ENCODE peak calls at places on chromosomes 11 and 22, in eight cellular contexts. A is coronary artery, N is endothelial cell, X is HL-60, W is cardiac fibroblast, Y is dorsolateral prefrontal cortex, T is AG09319, J is OCI-LY7. V is an unnamed sample.
A peak's percentile ranks its signal among the peaks of the same experiment; 100 is the strongest.

GRCh38 chr11:65422104-65422632 is 430 bp upstream of the NEAT1 start:
- DNase-seq in A (peak; percentile 97), N (peak; percentile 96), X (peak; percentile 97), W (peak; percentile 100), Y (peak; percentile 94), T (peak; percentile 98), J (peak; percentile 93), V (peak; percentile 87)

GRCh38 chr11:11230802-11231562 is 122.1 kb downstream of the CSNK2A3 start:
- DNase-seq in A (no peak), N (peak; percentile 58), X (no peak), W (no peak), Y (no peak), T (no peak), J (peak; percentile 61), V (peak; percentile 40)

GRCh38 chr11:68780829-68781228 is 29.5 kb upstream of the TESMIN start:
- DNase-seq in A (no peak), N (peak; percentile 31), X (no peak), W (peak; percentile 20), Y (no peak), T (no peak), J (peak; percentile 8), V (no peak)

GRCh38 chr22:49156662-49157285 is 670.9 kb downstream of the BRD1 start:
- DNase-seq in A (no peak), N (no peak), X (no peak), W (no peak), Y (no peak), T (no peak), J (no peak), V (no peak)

GRCh38 chr11:134542401-134543143 is 130.5 kb upstream of the B3GAT1 start:
- DNase-seq in A (peak; percentile 35), N (no peak), X (no peak), W (no peak), Y (no peak), T (no peak), J (no peak), V (no peak)

GRCh38 chr11:93741882-93742226 is 382 bp downstream of the C11orf54 start:
- DNase-seq in A (no peak), N (no peak), X (no peak), W (peak; percentile 66), Y (no peak), T (no peak), J (no peak), V (no peak)

GRCh38 chr22:43889366-43890253 is 2.2 kb downstream of the PNPLA5 start:
- DNase-seq in A (no peak), N (no peak), X (no peak), W (peak; percentile 29), Y (no peak), T (no peak), J (no peak), V (no peak)

GRCh38 chr11:94706211-94706610 is 61.9 kb upstream of the AMOTL1 start:
- DNase-seq in A (no peak), N (no peak), X (no peak), W (no peak), Y (no peak), T (no peak), J (no peak), V (no peak)

GRCh38 chr22:25490869-25491268 is 73.6 kb upstream of the GRK3 start:
- DNase-seq in A (no peak), N (no peak), X (no peak), W (no peak), Y (no peak), T (no peak), J (no peak), V (no peak)

GRCh38 chr11:68266121-68266891 is 5.5 kb downstream of the C11orf24 start:
- DNase-seq in A (no peak), N (no peak), X (no peak), W (no peak), Y (no peak), T (no peak), J (peak; percentile 94), V (peak; percentile 85)

GRCh38 chr11:134441706-134442105 is 29.7 kb upstream of the B3GAT1 start:
- DNase-seq in A (no peak), N (no peak), X (no peak), W (no peak), Y (no peak), T (no peak), J (no peak), V (no peak)

GRCh38 chr22:30302810-30303138 is 13.5 kb upstream of the CASTOR1 start:
- DNase-seq in A (no peak), N (no peak), X (no peak), W (no peak), Y (no peak), T (no peak), J (no peak), V (no peak)

GRCh38 chr22:30304495-30305244 is 15.4 kb upstream of the CASTOR1 start:
- DNase-seq in A (no peak), N (no peak), X (no peak), W (no peak), Y (no peak), T (no peak), J (peak; percentile 88), V (peak; percentile 20)

GRCh38 chr22:30305519-30305905 is 16.2 kb upstream of the CASTOR1 start:
- DNase-seq in A (no peak), N (peak; percentile 24), X (no peak), W (peak; percentile 70), Y (no peak), T (no peak), J (peak; percentile 90), V (peak; percentile 74)

GRCh38 chr22:30299322-30299721 is 10.0 kb upstream of the CASTOR1 start:
- DNase-seq in A (no peak), N (no peak), X (no peak), W (no peak), Y (no peak), T (no peak), J (no peak), V (no peak)

DNA sequence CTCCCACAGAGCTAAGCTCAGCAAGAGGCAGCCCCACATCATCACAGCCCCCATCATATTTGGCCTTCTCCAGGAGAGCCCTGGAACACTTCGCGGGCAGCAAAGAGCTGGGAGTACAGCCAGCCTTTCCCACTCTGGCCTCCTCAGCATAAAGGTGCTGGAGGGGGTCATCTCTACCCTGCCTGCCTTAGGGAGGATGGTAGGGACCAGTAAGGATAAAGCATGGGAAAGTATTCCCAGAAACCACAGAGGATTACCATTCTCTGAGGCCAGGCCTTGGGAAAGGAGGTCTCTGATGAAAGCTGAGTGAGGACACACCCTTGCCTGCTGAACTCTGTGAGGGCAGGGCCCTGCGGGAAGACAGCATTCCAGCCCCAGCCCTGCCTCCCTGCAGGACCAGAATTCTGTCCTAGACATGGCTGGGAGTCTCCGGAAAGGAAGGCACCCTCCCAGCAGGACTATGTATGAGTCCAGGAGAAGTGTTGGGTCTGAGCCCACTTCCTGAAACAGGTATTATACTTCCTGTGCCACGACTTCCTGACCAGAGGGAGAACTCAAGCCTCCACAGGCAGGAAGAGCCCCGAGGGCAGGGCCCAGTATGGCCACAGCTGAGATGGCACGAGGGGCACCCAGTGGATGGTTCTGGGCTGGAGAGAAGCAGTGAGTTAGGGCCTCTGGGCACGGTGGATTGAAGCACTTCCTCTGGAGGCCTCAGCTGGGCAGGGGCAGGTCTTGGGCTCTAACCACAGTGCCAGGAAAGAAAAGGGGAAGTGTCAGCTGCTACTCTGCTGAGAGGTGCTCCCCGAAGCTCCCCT is 12.9 kb upstream of the CASTOR1 start:
- DNase-seq in A (no peak), N (no peak), X (peak; percentile 70), W (peak; percentile 73), Y (no peak), T (peak; percentile 76), J (peak; percentile 67), V (no peak)
- TF ChIP-seq CTCF in A (no peak), N (no peak), X (no peak), W (no peak), Y (no peak), T (no peak), J (no peak), V (no peak)

GRCh38 chr11:59040607-59041006 is 45.5 kb upstream of the GLYATL1B start:
- DNase-seq in A (no peak), N (no peak), X (no peak), W (no peak), Y (no peak), T (no peak), J (peak; percentile 27), V (no peak)
- TF ChIP-seq CTCF in A (no peak), N (no peak), X (no peak), W (no peak), Y (no peak), T (no peak), J (no peak), V (no peak)

GRCh38 chr22:37557321-37558001 is 2.8 kb upstream of the CDC42EP1 start:
- DNase-seq in A (no peak), N (no peak), X (no peak), W (no peak), Y (no peak), T (no peak), J (no peak), V (no peak)

GRCh38 chr22:37559521-37559900 is 769 bp upstream of the CDC42EP1 start:
- DNase-seq in A (peak; percentile 75), N (no peak), X (no peak), W (no peak), Y (no peak), T (no peak), J (no peak), V (no peak)

GRCh38 chr22:37559901-37560681 is at the start of gene CDC42EP1:
- DNase-seq in A (peak; percentile 87), N (peak; percentile 51), X (no peak), W (peak; percentile 75), Y (peak; percentile 43), T (peak; percentile 27), J (no peak), V (no peak)

GRCh38 chr22:37560682-37561208 is 465 bp downstream of the CDC42EP1 start:
- DNase-seq in A (peak; percentile 81), N (peak; percentile 62), X (no peak), W (peak; percentile 78), Y (no peak), T (peak; percentile 23), J (no peak), V (peak; percentile 35)

GRCh38 chr22:37558815-37559214 is 1.5 kb upstream of the CDC42EP1 start:
- DNase-seq in A (peak; percentile 70), N (no peak), X (no peak), W (no peak), Y (no peak), T (no peak), J (no peak), V (no peak)
- TF ChIP-seq CTCF in A (no peak), N (no peak), X (no peak), W (no peak), Y (no peak), T (no peak), J (no peak), V (no peak)

DNA sequence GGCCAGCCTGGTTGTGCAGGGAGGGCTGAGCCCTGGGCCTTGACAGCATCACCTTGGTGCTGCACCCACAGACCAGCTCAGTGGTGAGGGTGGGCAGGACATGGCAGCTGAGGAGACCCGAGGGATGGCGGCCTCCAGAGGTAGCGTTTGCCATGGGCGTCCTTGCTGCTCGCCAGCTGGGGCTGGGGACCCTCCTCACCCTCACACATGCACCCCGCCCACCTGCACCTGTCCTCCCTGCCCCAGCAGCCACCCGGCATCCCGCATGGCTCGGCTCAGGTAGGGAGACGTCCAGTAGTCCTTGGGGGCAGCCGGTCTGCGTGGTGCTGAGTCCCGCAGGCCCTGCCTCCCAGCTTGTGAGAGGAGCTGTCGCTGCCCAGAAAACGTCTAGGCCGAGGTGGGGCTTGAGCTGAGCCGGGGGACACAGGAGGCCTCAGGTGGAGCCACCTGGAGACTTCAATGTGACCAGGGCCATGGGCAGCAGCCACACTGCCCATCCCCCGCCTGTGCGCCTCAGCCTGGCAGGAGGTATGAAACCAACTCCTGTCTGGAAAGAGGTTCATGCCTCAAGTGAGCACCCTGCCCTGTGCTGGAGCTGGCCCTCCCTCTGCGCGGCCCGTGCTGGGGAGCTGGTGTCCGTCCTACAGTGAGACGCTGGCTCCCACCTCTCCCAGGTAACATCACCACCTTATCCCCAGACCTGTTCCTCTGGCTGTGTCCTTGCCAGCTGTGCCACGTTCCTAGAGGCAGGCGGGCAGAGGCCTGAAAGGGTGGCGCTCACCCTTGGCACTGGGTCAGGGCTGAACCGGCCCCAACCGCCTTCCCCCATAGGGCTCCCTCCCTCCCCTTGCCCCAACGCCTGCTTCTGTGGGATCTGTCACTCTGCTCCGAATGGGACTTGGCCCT is 3.3 kb upstream of the TRABD start:
- DNase-seq in A (no peak), N (no peak), X (no peak), W (no peak), Y (no peak), T (no peak), J (no peak), V (no peak)
- TF ChIP-seq CTCF in A (no peak), N (no peak), X (no peak), W (no peak), Y (no peak), T (no peak), J (no peak), V (no peak)